ENCODE peak calls at places on chromosome 16, in six cellular contexts. U is spleen, S is cardiac muscle cell, Q is C1 segment of cervical spinal cord, M is HFFc6, T is heart left ventricle. H is an unnamed sample.

GRCh38 chr16:49838639-49839461 is 17.1 kb downstream of the ZNF423 start:
- DNase-seq in U (no peak), S (no peak), Q (no peak), M (no peak), T (no peak), H (no peak)

GRCh38 chr16:15498427-15499175 is 64.2 kb downstream of the BMERB1 start:
- DNase-seq in U (no peak), S (no peak), Q (no peak), M (peak), T (no peak), H (peak)

GRCh38 chr16:471353-472198 is 46.1 kb downstream of the RAB11FIP3 start:
- DNase-seq in U (no peak), S (no peak), Q (peak), M (peak), T (peak), H (no peak)

GRCh38 chr16:75733305-75734141 is 7.2 kb upstream of the CPHXL start:
- DNase-seq in U (no peak), S (no peak), Q (no peak), M (peak), T (no peak), H (peak)

GRCh38 chr16:9033125-9033830 is 58.2 kb upstream of the HAPSTR1 start:
- DNase-seq in U (no peak), S (peak), Q (no peak), M (peak), T (no peak), H (peak)

GRCh38 chr16:53056528-53056881 is 1.7 kb downstream of the CHD9 start:
- DNase-seq in U (no peak), S (no peak), Q (no peak), M (peak), T (no peak), H (peak)

GRCh38 chr16:88978608-88979346 is 1.8 kb upstream of the CBFA2T3 start:
- DNase-seq in U (peak), S (no peak), Q (no peak), M (no peak), T (no peak), H (no peak)

GRCh38 chr16:11151156-11151904 is 104.7 kb downstream of the SOCS1 start:
- DNase-seq in U (peak), S (no peak), Q (no peak), M (no peak), T (no peak), H (no peak)

GRCh38 chr16:27405546-27406451 is 3.8 kb downstream of the IL21R start:
- DNase-seq in U (no peak), S (no peak), Q (no peak), M (no peak), T (no peak), H (no peak)

GRCh38 chr16:88141580-88141979 is 190.3 kb downstream of the BANP start:
- DNase-seq in U (no peak), S (no peak), Q (no peak), M (no peak), T (no peak), H (no peak)

GRCh38 chr16:63613701-63614100 is 1508.2 kb downstream of the CDH11 start:
- DNase-seq in U (no peak), S (no peak), Q (no peak), M (no peak), T (no peak), H (peak)

GRCh38 chr16:9077001-9077809 is 14.2 kb upstream of the HAPSTR1 start:
- DNase-seq in U (no peak), S (no peak), Q (no peak), M (peak), T (no peak), H (no peak)

GRCh38 chr16:1089822-1090619 is 6.0 kb downstream of the C1QTNF8 start:
- DNase-seq in U (no peak), S (no peak), Q (no peak), M (no peak), T (peak), H (no peak)

GRCh38 chr16:31421587-31421986 is 6.6 kb downstream of the COX6A2 start:
- DNase-seq in U (no peak), S (no peak), Q (no peak), M (no peak), T (no peak), H (no peak)

GRCh38 chr16:10744370-10745030 is 858 bp downstream of the NUBP1 start:
- DNase-seq in U (peak), S (no peak), Q (no peak), M (peak), T (no peak), H (peak)

GRCh38 chr16:16865374-16865773 is 486.4 kb downstream of the NPIPA7 start:
- DNase-seq in U (no peak), S (peak), Q (no peak), M (no peak), T (no peak), H (no peak)

GRCh38 chr16:71443714-71444113 is 1.9 kb upstream of the TLE7 start:
- DNase-seq in U (no peak), S (no peak), Q (no peak), M (no peak), T (no peak), H (no peak)

GRCh38 chr16:8678068-8678927 is 3.9 kb downstream of the ABAT start:
- DNase-seq in U (peak), S (no peak), Q (no peak), M (peak), T (no peak), H (no peak)

GRCh38 chr16:1887711-1888354 is 15.9 kb upstream of the MEIOB start:
- DNase-seq in U (peak), S (no peak), Q (no peak), M (no peak), T (no peak), H (no peak)

GRCh38 chr16:50123417-50123816 is 29.7 kb upstream of the TENT4B start:
- DNase-seq in U (no peak), S (no peak), Q (no peak), M (no peak), T (no peak), H (no peak)

GRCh38 chr16:67277294-67277998 is 1.9 kb upstream of the PLEKHG4 start:
- DNase-seq in U (no peak), S (no peak), Q (no peak), M (peak), T (no peak), H (peak)

GRCh38 chr16:14497245-14498082 is 132.6 kb downstream of the PARN start:
- DNase-seq in U (no peak), S (no peak), Q (no peak), M (no peak), T (no peak), H (no peak)

H was measured in stromal cell of bone marrow.